ENCODE peak calls at places on chromosomes 16 and 17, in eight cellular contexts. One of them, this sample, is unnamed.
A peak's percentile ranks its signal among the peaks of the same experiment; 100 is the strongest.

GRCh38 chr16:8859913-8860881 is 8.6 kb downstream of the CARHSP1 start:
- DNase-seq in K562: no peak
- DNase-seq in stomach: peak; percentile 76
- DNase-seq in A549: no peak
- DNase-seq in ovary: peak; percentile 71
- DNase-seq in transverse colon: peak; percentile 43
- DNase-seq in IMR-90: peak; percentile 79
- DNase-seq in Peyer's patch: no peak
- DNase-seq in this sample: peak; percentile 55

GRCh38 chr17:42266918-42267766 is 9.0 kb downstream of the STAT5B start:
- DNase-seq in stomach: no peak
- DNase-seq in transverse colon: no peak
- DNase-seq in Peyer's patch: no peak
- DNase-seq in K562: peak; percentile 43
- DNase-seq in A549: peak; percentile 91
- DNase-seq in ovary: no peak
- DNase-seq in IMR-90: peak; percentile 99
- DNase-seq in this sample: no peak

GRCh38 chr17:32452281-32452680 is 8.0 kb downstream of the PSMD11 start:
- DNase-seq in IMR-90: peak; percentile 73
- DNase-seq in ovary: no peak
- DNase-seq in Peyer's patch: no peak
- DNase-seq in transverse colon: no peak
- DNase-seq in K562: no peak
- DNase-seq in stomach: no peak
- DNase-seq in A549: no peak
- DNase-seq in this sample: no peak

GRCh38 chr17:11298401-11298800 is 57.4 kb downstream of the SHISA6 start:
- DNase-seq in K562: no peak
- DNase-seq in ovary: no peak
- DNase-seq in A549: no peak
- DNase-seq in transverse colon: no peak
- DNase-seq in IMR-90: no peak
- DNase-seq in stomach: no peak
- DNase-seq in Peyer's patch: no peak
- DNase-seq in this sample: no peak

GRCh38 chr16:74560912-74561311 is 46.0 kb downstream of the GLG1 start:
- DNase-seq in ovary: no peak
- DNase-seq in Peyer's patch: no peak
- DNase-seq in stomach: no peak
- DNase-seq in transverse colon: no peak
- DNase-seq in A549: no peak
- DNase-seq in IMR-90: no peak
- DNase-seq in K562: no peak
- DNase-seq in this sample: no peak

GRCh38 chr17:45227101-45227591 is 5.5 kb downstream of the FMNL1 start:
- DNase-seq in K562: no peak
- DNase-seq in ovary: no peak
- DNase-seq in A549: no peak
- DNase-seq in transverse colon: peak; percentile 66
- DNase-seq in IMR-90: no peak
- DNase-seq in stomach: no peak
- DNase-seq in Peyer's patch: peak; percentile 79
- DNase-seq in this sample: no peak

GRCh38 chr16:30619207-30619606 is 9.0 kb upstream of the ZNF689 start:
- DNase-seq in ovary: no peak
- DNase-seq in IMR-90: no peak
- DNase-seq in Peyer's patch: no peak
- DNase-seq in A549: no peak
- DNase-seq in transverse colon: no peak
- DNase-seq in K562: no peak
- DNase-seq in stomach: no peak
- DNase-seq in this sample: no peak

GRCh38 chr16:73047221-73047535 is 750 bp downstream of the ZFHX3 start:
- DNase-seq in transverse colon: no peak
- DNase-seq in K562: no peak
- DNase-seq in Peyer's patch: no peak
- DNase-seq in IMR-90: peak; percentile 57
- DNase-seq in stomach: no peak
- DNase-seq in ovary: no peak
- DNase-seq in A549: no peak
- DNase-seq in this sample: no peak

GRCh38 chr16:30187971-30188561 is 4.7 kb downstream of the CORO1A start:
- DNase-seq in A549: no peak
- DNase-seq in K562: no peak
- DNase-seq in IMR-90: no peak
- DNase-seq in Peyer's patch: peak; percentile 18
- DNase-seq in ovary: no peak
- DNase-seq in transverse colon: no peak
- DNase-seq in stomach: no peak
- DNase-seq in this sample: no peak

GRCh38 chr17:60229189-60229802 is 79.5 kb downstream of the CA4 start:
- DNase-seq in stomach: no peak
- DNase-seq in K562: no peak
- DNase-seq in Peyer's patch: no peak
- DNase-seq in IMR-90: peak; percentile 63
- DNase-seq in ovary: no peak
- DNase-seq in A549: peak; percentile 57
- DNase-seq in transverse colon: no peak
- DNase-seq in this sample: no peak

GRCh38 chr16:89277049-89277448 is 59.5 kb downstream of the ZNF778 start:
- DNase-seq in A549: no peak
- DNase-seq in Peyer's patch: no peak
- DNase-seq in transverse colon: no peak
- DNase-seq in stomach: no peak
- DNase-seq in ovary: no peak
- DNase-seq in K562: no peak
- DNase-seq in IMR-90: no peak
- DNase-seq in this sample: no peak

GRCh38 chr17:48240562-48241130 is 133.1 kb downstream of the SNX11 start:
- DNase-seq in stomach: no peak
- DNase-seq in ovary: no peak
- DNase-seq in K562: no peak
- DNase-seq in A549: peak; percentile 70
- DNase-seq in transverse colon: no peak
- DNase-seq in Peyer's patch: no peak
- DNase-seq in IMR-90: peak; percentile 11
- DNase-seq in this sample: no peak

GRCh38 chr16:85369060-85369459 is 244.1 kb upstream of the GSE1 start:
- DNase-seq in transverse colon: no peak
- DNase-seq in A549: no peak
- DNase-seq in IMR-90: no peak
- DNase-seq in ovary: no peak
- DNase-seq in K562: no peak
- DNase-seq in stomach: no peak
- DNase-seq in Peyer's patch: no peak
- DNase-seq in this sample: no peak

GRCh38 chr16:80938035-80938927 is 68.4 kb downstream of the CMC2 start:
- DNase-seq in Peyer's patch: no peak
- DNase-seq in ovary: peak; percentile 55
- DNase-seq in K562: no peak
- DNase-seq in stomach: no peak
- DNase-seq in IMR-90: peak; percentile 94
- DNase-seq in transverse colon: peak; percentile 15
- DNase-seq in A549: peak; percentile 50
- DNase-seq in this sample: peak; percentile 38

GRCh38 chr17:65548570-65548969 is 12.9 kb downstream of the AXIN2 start:
- DNase-seq in Peyer's patch: no peak
- DNase-seq in ovary: no peak
- DNase-seq in stomach: no peak
- DNase-seq in transverse colon: no peak
- DNase-seq in K562: no peak
- DNase-seq in A549: no peak
- DNase-seq in IMR-90: no peak
- DNase-seq in this sample: no peak

GRCh38 chr17:32854834-32855389 is 22.0 kb downstream of the MYO1D start:
- DNase-seq in stomach: no peak
- DNase-seq in transverse colon: no peak
- DNase-seq in Peyer's patch: no peak
- DNase-seq in A549: no peak
- DNase-seq in ovary: no peak
- DNase-seq in K562: no peak
- DNase-seq in IMR-90: no peak
- DNase-seq in this sample: no peak

GRCh38 chr16:71526111-71526998 is at the start of gene CHST4:
- DNase-seq in stomach: no peak
- DNase-seq in A549: peak; percentile 24
- DNase-seq in IMR-90: peak; percentile 57
- DNase-seq in Peyer's patch: no peak
- DNase-seq in ovary: no peak
- DNase-seq in K562: no peak
- DNase-seq in transverse colon: no peak
- DNase-seq in this sample: peak; percentile 36

GRCh38 chr16:31498493-31498892 is 9.7 kb downstream of the RUSF1 start:
- DNase-seq in IMR-90: no peak
- DNase-seq in stomach: no peak
- DNase-seq in Peyer's patch: no peak
- DNase-seq in ovary: no peak
- DNase-seq in K562: no peak
- DNase-seq in transverse colon: no peak
- DNase-seq in A549: no peak
- DNase-seq in this sample: no peak

GRCh38 chr17:22492331-22492730 is 800.0 kb downstream of the KCNJ18 start:
- DNase-seq in transverse colon: no peak
- DNase-seq in Peyer's patch: no peak
- DNase-seq in ovary: no peak
- DNase-seq in A549: no peak
- DNase-seq in K562: no peak
- DNase-seq in stomach: no peak
- DNase-seq in IMR-90: no peak
- DNase-seq in this sample: no peak
- H3K9me3 ChIP-seq in transverse colon: no peaks in the 10 kb centered on the region
- H3K9me3 ChIP-seq in Peyer's patch: no peaks in the 10 kb centered on the region
- H3K9me3 ChIP-seq in ovary: no peaks in the 10 kb centered on the region
- H3K9me3 ChIP-seq in A549: no peaks in the 10 kb centered on the region
- H3K9me3 ChIP-seq in K562: no peaks in the 10 kb centered on the region
- H3K9me3 ChIP-seq in stomach: peaks cover 21% of the 10 kb centered on the region
- H3K9me3 ChIP-seq in IMR-90: peaks cover 26% of the 10 kb centered on the region
- H3K9me3 ChIP-seq in this sample: peaks cover 4% of the 10 kb centered on the region

GRCh38 chr17:16974569-16975265 is 2.8 kb upstream of the TNFRSF13B start:
- DNase-seq in Peyer's patch: no peak
- DNase-seq in ovary: no peak
- DNase-seq in K562: no peak
- DNase-seq in transverse colon: no peak
- DNase-seq in A549: no peak
- DNase-seq in IMR-90: no peak
- DNase-seq in stomach: no peak
- DNase-seq in this sample: no peak

GRCh38 chr17:16975744-16976625 is 4.1 kb upstream of the TNFRSF13B start:
- DNase-seq in ovary: no peak
- DNase-seq in Peyer's patch: no peak
- DNase-seq in A549: no peak
- DNase-seq in transverse colon: no peak
- DNase-seq in stomach: no peak
- DNase-seq in IMR-90: no peak
- DNase-seq in K562: no peak
- DNase-seq in this sample: no peak

GRCh38 chr17:16975266-16975651 is 3.3 kb upstream of the TNFRSF13B start:
- DNase-seq in ovary: no peak
- DNase-seq in K562: no peak
- DNase-seq in Peyer's patch: peak; percentile 59
- DNase-seq in IMR-90: no peak
- DNase-seq in transverse colon: no peak
- DNase-seq in stomach: no peak
- DNase-seq in A549: no peak
- DNase-seq in this sample: no peak

GRCh38 chr17:16972346-16972745 is 428 bp upstream of the TNFRSF13B start:
- DNase-seq in ovary: no peak
- DNase-seq in transverse colon: no peak
- DNase-seq in IMR-90: no peak
- DNase-seq in K562: no peak
- DNase-seq in A549: no peak
- DNase-seq in stomach: no peak
- DNase-seq in Peyer's patch: no peak
- DNase-seq in this sample: no peak

DNA sequence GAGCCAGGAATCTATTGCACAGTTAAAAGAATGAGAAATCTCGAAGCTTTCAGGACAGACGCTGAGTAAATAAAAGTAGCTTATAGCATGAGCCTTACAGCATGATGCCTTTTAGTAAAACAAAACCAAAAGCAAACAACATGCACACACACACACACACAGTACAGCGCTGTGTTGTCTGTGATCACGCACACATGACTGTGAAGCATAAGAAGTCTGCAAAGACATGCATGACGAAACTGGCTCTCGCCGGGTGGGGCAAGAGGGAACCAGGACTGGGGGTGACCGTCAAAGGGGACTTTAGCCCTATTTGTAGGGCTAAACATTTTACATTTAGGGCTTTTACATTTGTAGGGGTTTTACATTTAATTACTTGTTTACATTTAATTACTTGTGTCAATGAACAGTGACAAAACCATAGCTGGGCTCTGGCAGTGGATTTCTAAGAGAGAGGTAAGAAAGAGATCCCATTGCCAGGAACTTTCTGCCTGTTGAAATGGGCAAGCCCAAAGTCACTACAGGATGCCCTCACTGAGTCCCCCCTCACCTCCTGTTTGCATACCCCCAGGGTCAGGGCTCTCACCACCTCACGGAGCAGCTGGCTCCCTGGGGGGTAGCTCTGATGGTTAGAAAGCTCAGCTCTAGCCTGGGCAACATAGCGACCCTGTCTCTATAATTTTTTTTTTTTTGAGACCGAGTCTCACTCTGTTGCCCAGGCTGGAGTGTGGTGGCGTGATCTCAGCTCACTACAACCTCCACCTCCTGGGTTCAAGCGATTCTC is 2.0 kb upstream of the TNFRSF13B start:
- DNase-seq in ovary: no peak
- DNase-seq in A549: no peak
- DNase-seq in stomach: no peak
- DNase-seq in IMR-90: no peak
- DNase-seq in transverse colon: no peak
- DNase-seq in Peyer's patch: peak; percentile 81
- DNase-seq in K562: no peak
- DNase-seq in this sample: no peak
- TF ChIP-seq POLR2A in ovary: no peak
- TF ChIP-seq POLR2A in A549: no peak
- TF ChIP-seq POLR2A in stomach: no peak
- TF ChIP-seq POLR2A in IMR-90: no peak
- TF ChIP-seq POLR2A in transverse colon: no peak
- TF ChIP-seq POLR2A in Peyer's patch: no peak
- TF ChIP-seq POLR2A in K562: no peak
- TF ChIP-seq POLR2A in this sample: no peak

GRCh38 chr17:22142091-22142490 is 449.8 kb downstream of the KCNJ18 start:
- DNase-seq in K562: no peak
- DNase-seq in A549: no peak
- DNase-seq in Peyer's patch: no peak
- DNase-seq in transverse colon: no peak
- DNase-seq in stomach: no peak
- DNase-seq in IMR-90: no peak
- DNase-seq in ovary: no peak
- DNase-seq in this sample: no peak

GRCh38 chr17:22138861-22139469 is 446.6 kb downstream of the KCNJ18 start:
- DNase-seq in K562: no peak
- DNase-seq in ovary: no peak
- DNase-seq in transverse colon: no peak
- DNase-seq in Peyer's patch: no peak
- DNase-seq in stomach: no peak
- DNase-seq in A549: no peak
- DNase-seq in IMR-90: no peak
- DNase-seq in this sample: no peak
- H3K9me3 ChIP-seq in K562: no peaks in the 10 kb centered on the region
- H3K9me3 ChIP-seq in ovary: no peaks in the 10 kb centered on the region
- H3K9me3 ChIP-seq in transverse colon: peaks cover 3% of the 10 kb centered on the region
- H3K9me3 ChIP-seq in Peyer's patch: no peaks in the 10 kb centered on the region
- H3K9me3 ChIP-seq in stomach: no peaks in the 10 kb centered on the region
- H3K9me3 ChIP-seq in A549: no peaks in the 10 kb centered on the region
- H3K9me3 ChIP-seq in IMR-90: peaks cover 6% of the 10 kb centered on the region
- H3K9me3 ChIP-seq in this sample: no peaks in the 10 kb centered on the region

GRCh38 chr17:78767806-78768205 is 14.3 kb downstream of the CYTH1 start:
- DNase-seq in Peyer's patch: peak; percentile 3
- DNase-seq in A549: no peak
- DNase-seq in K562: no peak
- DNase-seq in transverse colon: no peak
- DNase-seq in ovary: no peak
- DNase-seq in stomach: no peak
- DNase-seq in IMR-90: peak; percentile 49
- DNase-seq in this sample: no peak
- TF ChIP-seq POLR2A in Peyer's patch: no peak
- TF ChIP-seq POLR2A in A549: no peak
- TF ChIP-seq POLR2A in K562: no peak
- TF ChIP-seq POLR2A in transverse colon: no peak
- TF ChIP-seq POLR2A in ovary: no peak
- TF ChIP-seq POLR2A in stomach: no peak
- TF ChIP-seq POLR2A in IMR-90: no peak
- TF ChIP-seq POLR2A in this sample: no peak